ENCODE peak calls at places on chromosomes 3 and 15, in four cellular contexts. Z is cardiac fibroblast, G is T-helper 1 cell, T is cardiac muscle cell. H is an unnamed sample.

GRCh38 chr3:162292409-162292808 is 795.8 kb downstream of the OTOL1 start:
- DNase-seq in Z (no peak), G (no peak), T (no peak), H (no peak)

GRCh38 chr3:185632996-185633395 is 46.9 kb downstream of the SENP2 start:
- DNase-seq in Z (no peak), G (no peak), T (no peak), H (no peak)

GRCh38 chr15:25829075-25829474 is 34.1 kb downstream of the ATP10A start:
- DNase-seq in Z (peak; percentile 9), G (no peak), T (no peak), H (no peak)

GRCh38 chr3:64681015-64681414 is 6.8 kb downstream of the ADAMTS9 start:
- DNase-seq in Z (no peak), G (no peak), T (no peak), H (no peak)

GRCh38 chr3:195905970-195906864 is 2.1 kb downstream of the TNK2 start:
- DNase-seq in Z (peak; percentile 43), G (no peak), T (no peak), H (peak; percentile 83)

GRCh38 chr15:99090011-99090699 is 14.7 kb upstream of the SYNM start:
- DNase-seq in Z (peak; percentile 12), G (no peak), T (no peak), H (no peak)

GRCh38 chr15:60585743-60586708 is 107.1 kb upstream of the ICE2 start:
- DNase-seq in Z (peak; percentile 87), G (peak; percentile 16), T (peak; percentile 83), H (peak; percentile 54)

GRCh38 chr3:115072265-115073008 is 74.7 kb downstream of the ZBTB20 start:
- DNase-seq in Z (peak; percentile 62), G (no peak), T (no peak), H (peak; percentile 29)

GRCh38 chr3:10981961-10982360 is 10.6 kb upstream of the SLC6A1 start:
- DNase-seq in Z (peak; percentile 35), G (no peak), T (peak; percentile 85), H (no peak)

GRCh38 chr15:78923480-78924360 is 21.1 kb downstream of the CTSH start:
- DNase-seq in Z (no peak), G (no peak), T (no peak), H (no peak)

H was measured in fibroblast of gingiva.